ENCODE peak calls at places on chromosomes 6 and 20, in nine cellular contexts. One of them, this sample, is unnamed.

GRCh38 chr20:47272893-47273590 is 83.5 kb downstream of the ZMYND8 start:
- DNase-seq in Peyer's patch: peak
- DNase-seq in tibial artery: peak
- DNase-seq in H1: peak
- DNase-seq in upper lobe of right lung: no peak
- DNase-seq in K562: peak
- DNase-seq in PC-3: peak
- DNase-seq in fibroblast of lung: peak
- DNase-seq in uterus: no peak
- DNase-seq in this sample: peak

GRCh38 chr6:123759472-123759871 is 44.2 kb upstream of the NKAIN2 start:
- DNase-seq in Peyer's patch: no peak
- DNase-seq in tibial artery: no peak
- DNase-seq in H1: no peak
- DNase-seq in upper lobe of right lung: no peak
- DNase-seq in K562: no peak
- DNase-seq in PC-3: no peak
- DNase-seq in fibroblast of lung: no peak
- DNase-seq in uterus: no peak
- DNase-seq in this sample: no peak

GRCh38 chr6:129671442-129672344 is 38.3 kb downstream of the ARHGAP18 start:
- DNase-seq in Peyer's patch: peak
- DNase-seq in tibial artery: no peak
- DNase-seq in H1: no peak
- DNase-seq in upper lobe of right lung: peak
- DNase-seq in K562: peak
- DNase-seq in PC-3: no peak
- DNase-seq in fibroblast of lung: no peak
- DNase-seq in uterus: no peak
- DNase-seq in this sample: no peak

GRCh38 chr6:13764996-13765395 is 49.4 kb downstream of the MCUR1 start:
- DNase-seq in Peyer's patch: no peak
- DNase-seq in tibial artery: no peak
- DNase-seq in H1: no peak
- DNase-seq in upper lobe of right lung: no peak
- DNase-seq in K562: no peak
- DNase-seq in PC-3: no peak
- DNase-seq in fibroblast of lung: no peak
- DNase-seq in uterus: no peak
- DNase-seq in this sample: no peak

GRCh38 chr6:17842014-17842776 is 135.5 kb upstream of the NUP153 start:
- DNase-seq in Peyer's patch: no peak
- DNase-seq in tibial artery: no peak
- DNase-seq in H1: no peak
- DNase-seq in upper lobe of right lung: no peak
- DNase-seq in K562: peak
- DNase-seq in PC-3: no peak
- DNase-seq in fibroblast of lung: no peak
- DNase-seq in uterus: no peak
- DNase-seq in this sample: peak

GRCh38 chr20:5073154-5074049 is 46.4 kb downstream of the PCNA start:
- DNase-seq in Peyer's patch: no peak
- DNase-seq in tibial artery: peak
- DNase-seq in H1: peak
- DNase-seq in upper lobe of right lung: peak
- DNase-seq in K562: no peak
- DNase-seq in PC-3: peak
- DNase-seq in fibroblast of lung: peak
- DNase-seq in uterus: peak
- DNase-seq in this sample: no peak

GRCh38 chr6:110529355-110529754 is 52.9 kb upstream of the SLC22A16 start:
- DNase-seq in Peyer's patch: no peak
- DNase-seq in tibial artery: no peak
- DNase-seq in H1: no peak
- DNase-seq in upper lobe of right lung: no peak
- DNase-seq in K562: no peak
- DNase-seq in PC-3: peak
- DNase-seq in fibroblast of lung: peak
- DNase-seq in uterus: no peak
- DNase-seq in this sample: no peak

GRCh38 chr6:49806145-49806544 is 19.1 kb upstream of the PGK2 start:
- DNase-seq in Peyer's patch: no peak
- DNase-seq in tibial artery: no peak
- DNase-seq in H1: no peak
- DNase-seq in upper lobe of right lung: no peak
- DNase-seq in K562: no peak
- DNase-seq in PC-3: no peak
- DNase-seq in fibroblast of lung: no peak
- DNase-seq in uterus: no peak
- DNase-seq in this sample: no peak

GRCh38 chr20:6299451-6299850 is 176.6 kb upstream of the FERMT1 start:
- DNase-seq in Peyer's patch: no peak
- DNase-seq in tibial artery: no peak
- DNase-seq in H1: no peak
- DNase-seq in upper lobe of right lung: no peak
- DNase-seq in K562: no peak
- DNase-seq in PC-3: peak
- DNase-seq in fibroblast of lung: peak
- DNase-seq in uterus: no peak
- DNase-seq in this sample: no peak

GRCh38 chr6:122180132-122180531 is 219.3 kb upstream of the HSF2 start:
- DNase-seq in Peyer's patch: no peak
- DNase-seq in tibial artery: no peak
- DNase-seq in H1: no peak
- DNase-seq in upper lobe of right lung: no peak
- DNase-seq in K562: no peak
- DNase-seq in PC-3: no peak
- DNase-seq in fibroblast of lung: peak
- DNase-seq in uterus: no peak
- DNase-seq in this sample: peak

GRCh38 chr6:2810092-2810671 is 31.5 kb downstream of the SERPINB1 start:
- DNase-seq in Peyer's patch: no peak
- DNase-seq in tibial artery: no peak
- DNase-seq in H1: no peak
- DNase-seq in upper lobe of right lung: no peak
- DNase-seq in K562: no peak
- DNase-seq in PC-3: peak
- DNase-seq in fibroblast of lung: no peak
- DNase-seq in uterus: no peak
- DNase-seq in this sample: no peak

GRCh38 chr6:52499026-52499425 is 77.8 kb downstream of the TRAM2 start:
- DNase-seq in Peyer's patch: no peak
- DNase-seq in tibial artery: no peak
- DNase-seq in H1: peak
- DNase-seq in upper lobe of right lung: no peak
- DNase-seq in K562: no peak
- DNase-seq in PC-3: no peak
- DNase-seq in fibroblast of lung: peak
- DNase-seq in uterus: no peak
- DNase-seq in this sample: peak

GRCh38 chr6:136774228-136775041 is 17.8 kb downstream of the MAP3K5 start:
- DNase-seq in Peyer's patch: no peak
- DNase-seq in tibial artery: no peak
- DNase-seq in H1: no peak
- DNase-seq in upper lobe of right lung: no peak
- DNase-seq in K562: no peak
- DNase-seq in PC-3: peak
- DNase-seq in fibroblast of lung: peak
- DNase-seq in uterus: no peak
- DNase-seq in this sample: no peak

GRCh38 chr20:59153355-59153681 is 10.3 kb upstream of the ZNF831 start:
- DNase-seq in Peyer's patch: no peak
- DNase-seq in tibial artery: peak
- DNase-seq in H1: no peak
- DNase-seq in upper lobe of right lung: peak
- DNase-seq in K562: no peak
- DNase-seq in PC-3: no peak
- DNase-seq in fibroblast of lung: no peak
- DNase-seq in uterus: peak
- DNase-seq in this sample: no peak

GRCh38 chr6:25232478-25232877 is 46.7 kb upstream of the CARMIL1 start:
- DNase-seq in Peyer's patch: no peak
- DNase-seq in tibial artery: no peak
- DNase-seq in H1: no peak
- DNase-seq in upper lobe of right lung: no peak
- DNase-seq in K562: no peak
- DNase-seq in PC-3: no peak
- DNase-seq in fibroblast of lung: peak
- DNase-seq in uterus: no peak
- DNase-seq in this sample: no peak

GRCh38 chr6:142851601-142852000 is 93.4 kb downstream of the HIVEP2 start:
- DNase-seq in Peyer's patch: no peak
- DNase-seq in tibial artery: no peak
- DNase-seq in H1: no peak
- DNase-seq in upper lobe of right lung: no peak
- DNase-seq in K562: no peak
- DNase-seq in PC-3: peak
- DNase-seq in fibroblast of lung: no peak
- DNase-seq in uterus: no peak
- DNase-seq in this sample: peak

DNA sequence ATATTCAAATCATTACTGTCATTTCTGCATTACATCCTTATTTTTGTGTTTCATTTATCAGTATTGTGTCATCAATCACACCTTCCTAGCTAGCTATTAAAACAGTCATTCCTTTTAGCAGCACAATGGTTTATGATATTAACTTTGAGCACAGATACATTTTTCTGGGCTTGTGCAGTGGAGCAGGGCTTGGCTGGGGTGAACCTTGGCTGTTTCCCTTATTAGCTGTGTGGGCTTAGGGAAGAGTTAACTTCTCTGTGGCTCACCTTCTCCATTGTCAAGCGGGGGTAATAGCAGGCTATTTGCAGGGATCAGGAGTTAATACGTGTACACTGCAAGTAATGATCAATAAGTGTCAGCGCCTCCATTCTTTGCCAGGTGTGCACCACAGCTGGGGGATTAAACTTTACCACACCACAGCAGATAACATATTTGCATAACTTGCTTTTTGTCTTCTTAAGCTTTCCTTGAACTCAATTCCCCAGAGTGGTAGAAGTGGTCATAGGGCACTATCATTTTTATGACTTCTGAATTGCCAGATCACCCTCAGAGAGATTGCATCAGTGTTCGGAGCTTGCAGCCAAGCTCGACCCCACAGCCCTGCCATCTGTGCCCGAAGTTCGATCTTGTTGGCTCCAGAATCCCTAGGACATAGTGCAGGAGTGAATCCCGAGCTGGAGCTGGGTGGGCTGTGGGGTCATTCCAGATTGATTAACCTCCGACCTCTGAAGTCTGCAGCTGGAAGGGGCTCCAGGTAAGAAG is 1.5 kb upstream of the PYGB start:
- DNase-seq in Peyer's patch: no peak
- DNase-seq in tibial artery: no peak
- DNase-seq in H1: no peak
- DNase-seq in upper lobe of right lung: no peak
- DNase-seq in K562: no peak
- DNase-seq in PC-3: no peak
- DNase-seq in fibroblast of lung: no peak
- DNase-seq in uterus: no peak
- DNase-seq in this sample: no peak
- H3K4me3 ChIP-seq in Peyer's patch: no peak
- H3K4me3 ChIP-seq in tibial artery: no peak
- H3K4me3 ChIP-seq in H1: no peak
- H3K4me3 ChIP-seq in upper lobe of right lung: no peak
- H3K4me3 ChIP-seq in K562: no peak
- H3K4me3 ChIP-seq in PC-3: peak
- H3K4me3 ChIP-seq in fibroblast of lung: peak
- H3K4me3 ChIP-seq in uterus: no peak
- H3K4me3 ChIP-seq in this sample: no peak

DNA sequence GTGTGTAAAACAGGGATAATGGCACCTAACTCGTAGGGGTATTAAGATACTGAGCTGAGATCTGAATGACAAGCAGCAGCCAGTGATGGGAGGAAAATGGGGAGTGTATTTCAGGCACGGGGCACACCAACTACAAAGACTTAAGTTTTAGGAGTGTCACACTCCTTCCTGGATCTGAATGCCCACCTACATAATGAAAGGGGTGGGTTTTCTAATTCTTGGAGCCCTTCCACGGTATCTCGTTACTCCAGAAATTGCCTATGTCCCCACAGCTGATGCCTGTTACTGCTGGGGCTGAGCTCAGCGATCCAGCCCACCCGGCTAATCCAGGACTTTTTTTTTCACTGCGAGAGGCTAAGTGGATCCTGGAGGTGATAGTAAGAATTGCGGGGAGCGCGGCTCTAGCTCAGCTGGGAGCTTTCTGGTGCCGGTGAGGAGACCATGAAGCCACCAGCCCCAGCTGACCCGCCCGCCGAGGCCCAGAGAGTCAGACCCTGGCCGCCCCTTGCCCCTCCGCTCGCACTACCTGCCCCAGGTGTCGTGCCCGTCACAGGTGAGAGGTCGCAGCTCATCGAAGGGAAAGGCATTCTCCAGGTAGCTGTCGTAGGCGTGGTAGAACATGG is 726 bp downstream of the EDEM2 start:
- DNase-seq in Peyer's patch: peak
- DNase-seq in tibial artery: no peak
- DNase-seq in H1: no peak
- DNase-seq in upper lobe of right lung: peak
- DNase-seq in K562: peak
- DNase-seq in PC-3: peak
- DNase-seq in fibroblast of lung: no peak
- DNase-seq in uterus: no peak
- DNase-seq in this sample: peak
- H3K27ac ChIP-seq in Peyer's patch: peak
- H3K27ac ChIP-seq in tibial artery: peak
- H3K27ac ChIP-seq in H1: peak
- H3K27ac ChIP-seq in upper lobe of right lung: peak
- H3K27ac ChIP-seq in K562: peak
- H3K27ac ChIP-seq in PC-3: peak
- H3K27ac ChIP-seq in fibroblast of lung: peak
- H3K27ac ChIP-seq in uterus: peak
- H3K27ac ChIP-seq in this sample: peak

GRCh38 chr6:10424005-10424404 is 9.1 kb upstream of the TFAP2A start:
- DNase-seq in Peyer's patch: no peak
- DNase-seq in tibial artery: no peak
- DNase-seq in H1: peak
- DNase-seq in upper lobe of right lung: no peak
- DNase-seq in K562: peak
- DNase-seq in PC-3: no peak
- DNase-seq in fibroblast of lung: no peak
- DNase-seq in uterus: no peak
- DNase-seq in this sample: peak
- TF ChIP-seq CTCF in Peyer's patch: peak
- TF ChIP-seq CTCF in tibial artery: no peak
- TF ChIP-seq CTCF in H1: peak
- TF ChIP-seq CTCF in upper lobe of right lung: no peak
- TF ChIP-seq CTCF in K562: peak
- TF ChIP-seq CTCF in PC-3: peak
- TF ChIP-seq CTCF in fibroblast of lung: peak
- TF ChIP-seq CTCF in uterus: no peak
- TF ChIP-seq CTCF in this sample: peak

DNA sequence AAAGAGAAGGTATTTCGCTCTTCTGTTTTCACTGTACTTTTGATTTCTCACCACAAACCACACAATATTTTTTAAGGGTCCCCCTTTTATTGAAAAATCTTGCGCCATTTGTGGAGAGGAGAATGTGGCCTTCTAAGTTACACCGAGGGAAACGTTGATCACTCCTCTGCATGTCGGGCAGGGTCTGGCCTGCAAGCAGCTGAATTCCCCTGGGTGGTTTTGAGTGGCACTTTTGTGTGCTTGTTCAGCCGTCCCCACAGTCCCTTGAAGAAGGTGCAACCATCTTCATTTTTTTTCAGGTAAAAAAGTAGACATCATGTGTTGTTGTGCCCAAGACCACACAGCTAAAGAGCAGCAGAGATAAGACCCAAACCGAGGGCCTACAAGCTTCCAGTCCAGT is 6.1 kb downstream of the GPR31 start:
- DNase-seq in Peyer's patch: no peak
- DNase-seq in tibial artery: no peak
- DNase-seq in H1: no peak
- DNase-seq in upper lobe of right lung: no peak
- DNase-seq in K562: no peak
- DNase-seq in PC-3: no peak
- DNase-seq in fibroblast of lung: no peak
- DNase-seq in uterus: no peak
- DNase-seq in this sample: no peak
- H3K4me3 ChIP-seq in Peyer's patch: no peak
- H3K4me3 ChIP-seq in tibial artery: no peak
- H3K4me3 ChIP-seq in H1: no peak
- H3K4me3 ChIP-seq in upper lobe of right lung: no peak
- H3K4me3 ChIP-seq in K562: no peak
- H3K4me3 ChIP-seq in PC-3: no peak
- H3K4me3 ChIP-seq in fibroblast of lung: no peak
- H3K4me3 ChIP-seq in uterus: no peak
- H3K4me3 ChIP-seq in this sample: no peak